ENCODE peak calls at places on chromosome 19, in four cellular contexts. F, T, O and M are unnamed samples.

GRCh38 chr19:47541507-47541906 is 26.6 kb upstream of the NAPA start:
- DNase-seq in F (no peak), T (no peak), O (peak; percentile 76), M (no peak)

GRCh38 chr19:54523403-54523802 is 20.8 kb downstream of the LAIR2 start:
- DNase-seq in F (peak; percentile 97), T (no peak), O (no peak), M (peak; percentile 15)

GRCh38 chr19:17779281-17779930 is 15.5 kb upstream of the B3GNT3 start:
- DNase-seq in F (no peak), T (no peak), O (no peak), M (no peak)

GRCh38 chr19:5293607-5294089 is 47.0 kb downstream of the PTPRS start:
- DNase-seq in F (no peak), T (peak; percentile 73), O (no peak), M (no peak)

GRCh38 chr19:19152668-19153384 is 14.5 kb upstream of the TMEM161A start:
- DNase-seq in F (no peak), T (no peak), O (no peak), M (no peak)

GRCh38 chr19:13063461-13064091 is 39.1 kb downstream of the LYL1 start:
- DNase-seq in F (no peak), T (no peak), O (no peak), M (no peak)

GRCh38 chr19:49752701-49753100 is 10.4 kb downstream of the TSKS start:
- DNase-seq in F (no peak), T (no peak), O (no peak), M (no peak)

GRCh38 chr19:16087940-16088339 is 11.6 kb downstream of the TPM4 start:
- DNase-seq in F (no peak), T (no peak), O (no peak), M (no peak)

GRCh38 chr19:8321760-8322637 is 703 bp downstream of the RPS28 start:
- DNase-seq in F (no peak), T (no peak), O (no peak), M (no peak)

GRCh38 chr19:45218887-45219780 is 26.1 kb downstream of the EXOC3L2 start:
- DNase-seq in F (no peak), T (no peak), O (no peak), M (no peak)

GRCh38 chr19:32652893-32653625 is 21.9 kb downstream of the ANKRD27 start:
- DNase-seq in F (no peak), T (peak; percentile 83), O (no peak), M (no peak)

GRCh38 chr19:29483641-29483920 is 42.2 kb upstream of the VSTM2B start:
- DNase-seq in F (no peak), T (no peak), O (no peak), M (no peak)

GRCh38 chr19:13762635-13763235 is 1.6 kb upstream of the MRI1 start:
- DNase-seq in F (no peak), T (no peak), O (no peak), M (no peak)

GRCh38 chr19:44875666-44876418 is 15.2 kb upstream of the TOMM40 start:
- DNase-seq in F (no peak), T (no peak), O (peak; percentile 35), M (no peak)

GRCh38 chr19:16429066-16429758 is 42.6 kb downstream of the EPS15L1 start:
- DNase-seq in F (no peak), T (peak; percentile 84), O (no peak), M (no peak)

GRCh38 chr19:29882719-29883105 is 59.3 kb upstream of the URI1 start:
- DNase-seq in F (no peak), T (no peak), O (no peak), M (no peak)

GRCh38 chr19:29499261-29499920 is 26.4 kb upstream of the VSTM2B start:
- DNase-seq in F (no peak), T (peak; percentile 46), O (no peak), M (no peak)

GRCh38 chr19:6464070-6464873 is at the start of gene CRB3:
- DNase-seq in F (no peak), T (peak; percentile 96), O (peak; percentile 77), M (no peak)

GRCh38 chr19:15123031-15123890 is 16.1 kb downstream of the SYDE1 start:
- DNase-seq in F (no peak), T (no peak), O (no peak), M (no peak)

GRCh38 chr19:29401712-29402421 is 123.9 kb upstream of the VSTM2B start:
- DNase-seq in F (no peak), T (no peak), O (no peak), M (no peak)

GRCh38 chr19:38545596-38545995 is 72.2 kb downstream of the MAP4K1 start:
- DNase-seq in F (no peak), T (no peak), O (no peak), M (no peak)

GRCh38 chr19:1279782-1280341 is 4.5 kb downstream of the FAM174C start:
- DNase-seq in F (no peak), T (peak; percentile 92), O (peak; percentile 85), M (peak; percentile 62)

GRCh38 chr19:23407597-23407996 is 12.3 kb upstream of the ZNF91 start:
- DNase-seq in F (no peak), T (no peak), O (no peak), M (no peak)

GRCh38 chr19:29683009-29683408 is 17.7 kb downstream of the PLEKHF1 start:
- DNase-seq in F (no peak), T (no peak), O (no peak), M (no peak)

GRCh38 chr19:24003537-24003936 is 83.5 kb upstream of the ZNF254 start:
- DNase-seq in F (no peak), T (no peak), O (no peak), M (no peak)

GRCh38 chr19:4077800-4078683 is 11.3 kb upstream of the ZBTB7A start:
- DNase-seq in F (no peak), T (peak; percentile 89), O (peak; percentile 66), M (no peak)

GRCh38 chr19:18470153-18470552 is 32.2 kb upstream of the ISYNA1 start:
- DNase-seq in F (no peak), T (no peak), O (no peak), M (no peak)

GRCh38 chr19:1911995-1912394 is 6.8 kb downstream of the ADAT3 start:
- DNase-seq in F (no peak), T (no peak), O (no peak), M (no peak)

GRCh38 chr19:33702606-33703437 is 81.1 kb downstream of the CHST8 start:
- DNase-seq in F (no peak), T (peak; percentile 57), O (peak; percentile 19), M (no peak)

GRCh38 chr19:48975947-48976847 is 11.1 kb downstream of the FTL start:
- DNase-seq in F (no peak), T (no peak), O (no peak), M (peak; percentile 45)

GRCh38 chr19:778910-779653 is 18.2 kb upstream of the PTBP1 start:
- DNase-seq in F (no peak), T (no peak), O (no peak), M (no peak)

GRCh38 chr19:14112051-14112808 is 5.3 kb downstream of the PRKACA start:
- DNase-seq in F (no peak), T (no peak), O (no peak), M (no peak)

GRCh38 chr19:11291991-11292390 is 4.0 kb upstream of the TSPAN16 start:
- DNase-seq in F (no peak), T (no peak), O (no peak), M (no peak)

GRCh38 chr19:11295665-11296245 is at the start of gene TSPAN16:
- DNase-seq in F (no peak), T (no peak), O (no peak), M (no peak)

GRCh38 chr19:11291415-11291814 is 4.5 kb upstream of the TSPAN16 start:
- DNase-seq in F (no peak), T (no peak), O (no peak), M (no peak)

GRCh38 chr19:11295180-11295579 is 780 bp upstream of the TSPAN16 start:
- DNase-seq in F (no peak), T (no peak), O (no peak), M (no peak)

GRCh38 chr19:11293468-11294389 is 2.2 kb upstream of the TSPAN16 start:
- DNase-seq in F (peak; percentile 82), T (peak; percentile 98), O (peak; percentile 77), M (peak; percentile 54)
- H3K4me3 ChIP-seq in F (peak overlapping the region; percentile 34), T (no peak overlapping the region), O (no peak overlapping the region), M (no peak overlapping the region)

GRCh38 chr19:46226438-46226973 is 3.0 kb upstream of the IGFL1 start:
- DNase-seq in F (no peak), T (no peak), O (no peak), M (no peak)

GRCh38 chr19:46232938-46233621 is 3.5 kb downstream of the IGFL1 start:
- DNase-seq in F (no peak), T (no peak), O (no peak), M (no peak)

GRCh38 chr19:46229442-46229841 is at the start of gene IGFL1:
- DNase-seq in F (no peak), T (no peak), O (no peak), M (no peak)

GRCh38 chr19:46232029-46232428 is 2.5 kb downstream of the IGFL1 start:
- DNase-seq in F (no peak), T (peak; percentile 78), O (no peak), M (no peak)

GRCh38 chr19:46232468-46232867 is 2.9 kb downstream of the IGFL1 start:
- DNase-seq in F (no peak), T (no peak), O (no peak), M (no peak)
- H3K4me3 ChIP-seq in F (no peak overlapping the region), T (no peak overlapping the region), O (no peak overlapping the region), M (no peak overlapping the region)

DNA sequence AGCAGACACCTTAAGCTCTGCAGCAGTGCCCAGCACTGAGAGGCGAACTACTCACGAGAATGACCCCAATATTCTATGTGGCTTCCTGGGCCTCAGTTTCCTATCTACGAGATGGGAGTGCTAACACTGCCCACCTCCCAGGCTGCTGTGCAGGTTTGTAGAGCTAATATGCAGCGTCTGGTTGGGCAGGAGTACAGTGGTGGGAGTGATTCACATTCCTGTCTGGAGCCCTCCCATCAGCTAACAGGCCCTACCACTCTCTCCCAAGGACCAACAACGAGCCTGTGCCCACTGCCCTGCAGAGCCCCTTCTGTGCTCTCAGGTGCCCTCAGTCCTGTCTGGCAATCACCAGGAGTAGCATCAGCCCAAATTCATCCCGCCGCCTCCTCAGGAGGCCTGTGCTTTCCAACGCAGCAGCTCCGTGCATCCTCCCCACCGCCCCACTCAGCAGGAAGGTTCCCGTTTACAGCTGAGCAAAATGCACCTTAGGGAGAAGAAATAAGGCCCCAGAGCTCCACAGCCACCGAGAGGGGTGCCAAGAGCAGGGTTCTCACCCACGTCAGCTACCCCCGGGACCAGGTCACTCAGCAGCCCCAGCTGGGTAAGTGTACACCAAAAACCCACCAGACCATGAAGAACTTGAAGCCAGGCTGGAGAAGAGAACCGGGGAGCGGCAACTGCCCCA is 6.6 kb downstream of the AKT2 start:
- DNase-seq in F (no peak), T (no peak), O (no peak), M (no peak)
- H3K4me3 ChIP-seq in F (no peak overlapping the region), T (peak overlapping the region; percentile 10), O (no peak overlapping the region), M (no peak overlapping the region)

GRCh38 chr19:51916167-51916566 is 11.1 kb upstream of the ZNF613 start:
- DNase-seq in F (no peak), T (no peak), O (no peak), M (no peak)
- H3K4me3 ChIP-seq in F (no peak overlapping the region), T (no peak overlapping the region), O (no peak overlapping the region), M (no peak overlapping the region)